ENCODE peak calls at places on chromosome 2, in five cellular contexts. V, X, R, O and D are unnamed samples.

GRCh38 chr2:130829020-130829419 is 7.7 kb upstream of the ARHGEF4 start:
- DNase-seq in V (no peak), X (no peak), R (no peak), O (no peak), D (no peak)

GRCh38 chr2:71353247-71353646 is 21.7 kb downstream of the ZNF638 start:
- DNase-seq in V (no peak), X (no peak), R (no peak), O (no peak), D (no peak)

GRCh38 chr2:151238527-151239487 is 22.9 kb downstream of the RBM43 start:
- DNase-seq in V (peak; percentile 21), X (peak; percentile 67), R (peak; percentile 59), O (peak; percentile 77), D (peak; percentile 5)

GRCh38 chr2:213306320-213306942 is 22.2 kb downstream of the SPAG16 start:
- DNase-seq in V (no peak), X (peak; percentile 60), R (no peak), O (peak; percentile 23), D (no peak)

GRCh38 chr2:190514676-190515075 is 19.8 kb downstream of the NEMP2 start:
- DNase-seq in V (no peak), X (no peak), R (no peak), O (no peak), D (no peak)

GRCh38 chr2:207160115-207160514 is 5.6 kb downstream of the KLF7 start:
- DNase-seq in V (no peak), X (no peak), R (no peak), O (no peak), D (no peak)

GRCh38 chr2:239569401-239570090 is 168.7 kb upstream of the HDAC4 start:
- DNase-seq in V (no peak), X (no peak), R (no peak), O (no peak), D (no peak)

GRCh38 chr2:38444247-38444646 is 67.2 kb upstream of the ATL2 start:
- DNase-seq in V (no peak), X (no peak), R (no peak), O (no peak), D (no peak)

GRCh38 chr2:5472673-5473072 is 219.5 kb upstream of the SOX11 start:
- DNase-seq in V (no peak), X (no peak), R (no peak), O (no peak), D (no peak)

GRCh38 chr2:153222231-153223165 is 256.1 kb downstream of the RPRM start:
- DNase-seq in V (no peak), X (no peak), R (no peak), O (no peak), D (no peak)

GRCh38 chr2:69375494-69376353 is 11.3 kb downstream of the GFPT1 start:
- DNase-seq in V (peak; percentile 15), X (no peak), R (no peak), O (peak; percentile 31), D (no peak)

GRCh38 chr2:18883626-18884456 is 294.5 kb upstream of the NT5C1B start:
- DNase-seq in V (no peak), X (no peak), R (no peak), O (no peak), D (no peak)

GRCh38 chr2:240922982-240923537 is 16.9 kb downstream of the CROCC2 start:
- DNase-seq in V (no peak), X (peak; percentile 64), R (no peak), O (no peak), D (no peak)

GRCh38 chr2:206915136-206915535 is 24.2 kb upstream of the CPO start:
- DNase-seq in V (no peak), X (no peak), R (no peak), O (peak; percentile 76), D (no peak)